ENCODE peak calls at places on chromosomes 2 and 18, in ten cellular contexts. L, I, T, J, B, U, M, X, O and N are unnamed samples.

GRCh38 chr2:69235863-69236262 is 151.2 kb downstream of the GFPT1 start:
- DNase-seq in L (no peak), I (no peak), T (no peak), J (no peak), B (no peak), U (no peak), M (no peak), X (no peak), O (no peak), N (no peak)

GRCh38 chr2:673615-674318 is 3.4 kb downstream of the TMEM18 start:
- DNase-seq in L (peak; percentile 63), I (no peak), T (peak; percentile 63), J (no peak), B (no peak), U (no peak), M (peak; percentile 23), X (no peak), O (no peak), N (no peak)

GRCh38 chr2:8592736-8593135 is 89.1 kb upstream of the ID2 start:
- DNase-seq in L (no peak), I (no peak), T (no peak), J (no peak), B (no peak), U (no peak), M (no peak), X (no peak), O (no peak), N (no peak)

GRCh38 chr2:191601060-191601459 is 76.9 kb upstream of the NABP1 start:
- DNase-seq in L (no peak), I (no peak), T (no peak), J (no peak), B (no peak), U (no peak), M (no peak), X (no peak), O (peak; percentile 16), N (no peak)

GRCh38 chr2:13046557-13047165 is 329.9 kb downstream of the TRIB2 start:
- DNase-seq in L (peak; percentile 24), I (no peak), T (peak; percentile 52), J (no peak), B (no peak), U (no peak), M (peak; percentile 36), X (no peak), O (peak; percentile 20), N (peak; percentile 5)

GRCh38 chr2:26555246-26556133 is 77.6 kb upstream of the OTOF start:
- DNase-seq in L (no peak), I (no peak), T (no peak), J (no peak), B (peak; percentile 7), U (no peak), M (peak; percentile 14), X (no peak), O (peak; percentile 16), N (no peak)

GRCh38 chr2:120798569-120799215 is 63.0 kb downstream of the GLI2 start:
- DNase-seq in L (no peak), I (no peak), T (no peak), J (no peak), B (no peak), U (no peak), M (no peak), X (no peak), O (no peak), N (no peak)

GRCh38 chr2:126187665-126188064 is 468.3 kb upstream of the GYPC start:
- DNase-seq in L (no peak), I (no peak), T (no peak), J (no peak), B (no peak), U (no peak), M (peak; percentile 72), X (no peak), O (no peak), N (no peak)

GRCh38 chr2:62570861-62571698 is 65.1 kb upstream of the TMEM17 start:
- DNase-seq in L (no peak), I (peak; percentile 49), T (no peak), J (no peak), B (no peak), U (peak; percentile 21), M (no peak), X (peak; percentile 28), O (no peak), N (no peak)

GRCh38 chr2:161379740-161380139 is 36.4 kb upstream of the TBR1 start:
- DNase-seq in L (no peak), I (no peak), T (no peak), J (no peak), B (peak; percentile 46), U (peak; percentile 40), M (no peak), X (no peak), O (peak; percentile 13), N (no peak)

DNA sequence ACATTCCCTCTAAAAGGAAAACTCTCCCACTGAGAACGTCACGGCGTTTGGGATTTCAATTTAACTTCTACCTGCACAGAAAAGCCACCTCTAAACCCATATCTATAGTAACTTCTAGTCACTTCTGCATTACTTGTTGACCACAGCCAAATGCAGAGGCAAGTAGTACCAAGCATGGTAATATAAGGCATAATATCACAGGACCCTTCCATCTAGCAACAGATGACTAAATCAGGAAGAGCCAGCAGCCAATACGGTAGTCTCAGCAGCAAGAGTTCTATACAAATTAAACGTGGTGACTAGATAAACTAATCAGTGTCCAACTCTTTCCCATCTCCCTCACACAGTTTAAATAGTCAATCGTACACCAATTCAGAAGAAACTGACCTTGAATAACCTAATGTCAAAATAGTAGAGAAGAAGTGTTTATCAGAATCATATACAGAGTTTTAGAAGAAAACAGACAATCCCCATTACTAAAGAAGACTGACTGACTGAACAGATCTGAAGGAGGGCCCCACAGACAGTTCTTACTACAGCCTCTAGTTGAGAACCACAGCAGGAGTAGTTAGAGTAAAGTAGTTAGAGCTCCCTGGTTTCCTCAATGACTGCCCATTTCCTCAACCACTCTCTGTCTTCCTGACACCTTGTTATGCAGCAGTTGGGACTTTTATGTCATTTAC is 30.0 kb downstream of the MEMO1 start:
- DNase-seq in L (peak; percentile 68), I (no peak), T (peak; percentile 22), J (no peak), B (no peak), U (no peak), M (peak; percentile 53), X (no peak), O (peak; percentile 52), N (no peak)
- TF ChIP-seq CTCF in L (no peak), I (no peak), T (no peak), J (no peak), B (no peak), U (no peak), M (no peak), X (no peak), O (no peak), N (no peak)

DNA sequence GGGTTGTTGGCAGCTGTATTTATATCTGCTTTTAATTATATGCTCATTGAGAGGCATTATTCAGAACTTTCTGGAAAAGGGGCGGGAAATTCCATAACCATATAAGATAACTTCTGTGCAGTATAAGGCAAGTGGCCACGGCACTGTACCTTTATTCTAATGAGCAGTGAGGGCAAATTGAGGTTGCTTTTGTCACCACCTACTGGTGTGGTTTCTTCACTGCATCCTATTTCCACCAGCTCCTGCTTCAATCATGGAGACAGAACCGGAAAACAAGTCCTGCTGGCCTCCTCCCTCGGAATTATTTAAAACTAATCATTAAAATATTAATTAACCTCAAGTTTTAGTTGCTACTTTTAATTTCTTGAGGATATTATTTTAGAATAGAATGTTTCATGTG is 759.4 kb downstream of the CBLN2 start:
- DNase-seq in L (no peak), I (no peak), T (peak; percentile 29), J (no peak), B (no peak), U (no peak), M (peak; percentile 18), X (peak; percentile 4), O (peak; percentile 34), N (no peak)
- TF ChIP-seq CTCF in L (peak; percentile 0), I (no peak), T (peak; percentile 52), J (peak; percentile 42), B (no peak), U (peak; percentile 11), M (peak; percentile 46), X (peak; percentile 40), O (peak; percentile 49), N (peak; percentile 57)

GRCh38 chr2:111958901-111959300 is 60.5 kb downstream of the MERTK start:
- DNase-seq in L (no peak), I (no peak), T (no peak), J (no peak), B (no peak), U (no peak), M (no peak), X (no peak), O (no peak), N (no peak)
- TF ChIP-seq CTCF in L (peak; percentile 5), I (no peak), T (peak; percentile 22), J (peak; percentile 28), B (no peak), U (peak; percentile 44), M (no peak), X (no peak), O (peak; percentile 7), N (peak; percentile 4)

GRCh38 chr2:95204396-95204795 is 2.9 kb upstream of the ZNF892 start:
- DNase-seq in L (no peak), I (no peak), T (no peak), J (no peak), B (no peak), U (no peak), M (no peak), X (no peak), O (no peak), N (no peak)

GRCh38 chr2:95208101-95208500 is 780 bp downstream of the ZNF892 start:
- DNase-seq in L (peak; percentile 13), I (no peak), T (peak; percentile 17), J (no peak), B (no peak), U (no peak), M (no peak), X (no peak), O (peak; percentile 11), N (no peak)

GRCh38 chr2:95203911-95204310 is 3.4 kb upstream of the ZNF892 start:
- DNase-seq in L (no peak), I (no peak), T (no peak), J (no peak), B (no peak), U (no peak), M (no peak), X (no peak), O (no peak), N (no peak)

GRCh38 chr2:95206086-95206485 is 1.2 kb upstream of the ZNF892 start:
- DNase-seq in L (no peak), I (no peak), T (no peak), J (no peak), B (no peak), U (no peak), M (no peak), X (peak; percentile 16), O (no peak), N (no peak)

DNA sequence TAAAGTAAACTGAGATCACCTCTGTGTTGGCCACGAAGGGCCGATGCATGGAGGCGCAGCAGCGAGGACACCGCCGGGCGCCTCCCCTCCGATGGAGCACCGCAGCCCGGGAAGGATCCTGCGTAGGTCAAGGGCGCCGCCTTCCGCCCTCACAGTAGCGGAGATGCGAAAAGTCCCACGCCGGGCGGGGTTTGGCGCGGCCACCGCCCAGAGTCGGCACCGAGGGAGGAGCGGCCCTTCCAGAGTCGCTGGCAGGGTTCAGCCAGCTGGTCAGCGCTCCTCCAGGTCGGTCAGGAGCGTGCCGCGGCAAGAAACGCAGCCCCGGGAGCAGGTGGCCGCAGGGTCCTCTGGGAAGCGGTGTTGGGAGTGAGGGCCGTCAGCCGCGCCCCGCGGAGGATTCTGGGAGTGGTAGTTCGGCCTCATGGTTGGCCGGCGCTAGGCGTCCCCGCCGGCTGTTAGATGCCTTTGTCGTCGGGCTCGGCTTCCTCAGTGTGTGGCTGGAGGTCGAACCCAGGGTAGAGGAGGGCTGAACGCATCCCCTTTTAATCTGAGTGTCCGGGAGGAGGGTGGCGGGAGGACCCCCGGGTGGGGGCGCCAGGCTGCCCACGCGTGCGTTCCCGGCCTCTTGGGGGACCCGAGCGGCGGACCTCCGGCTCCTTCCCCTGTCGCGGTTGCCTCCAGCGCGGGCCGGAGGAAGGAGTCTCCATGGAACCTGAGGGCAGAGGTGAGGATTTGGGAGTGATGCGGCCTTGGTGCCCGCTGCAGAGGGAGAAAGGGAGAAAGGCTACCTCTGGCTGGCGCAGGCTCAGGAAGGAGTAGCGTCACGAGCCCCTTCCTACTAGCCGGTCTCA is at the start of gene ZNF892:
- DNase-seq in L (peak; percentile 82), I (peak; percentile 95), T (peak; percentile 82), J (peak; percentile 90), B (peak; percentile 95), U (peak; percentile 93), M (peak; percentile 93), X (peak; percentile 93), O (peak; percentile 94), N (peak; percentile 65)
- TF ChIP-seq CTCF in L (peak; percentile 43), I (no peak), T (peak; percentile 34), J (peak; percentile 17), B (peak; percentile 34), U (peak; percentile 53), M (peak; percentile 29), X (peak; percentile 10), O (peak; percentile 61), N (peak; percentile 12)